ENCODE peak calls at places on chromosomes 13 and 19, in ten cellular contexts. C, Y, H, S, E, I, T, Q, N and J are unnamed samples.
A peak's percentile ranks its signal among the peaks of the same experiment; 100 is the strongest.

GRCh38 chr13:103531278-103531677 is 465.1 kb upstream of the SLC10A2 start:
- DNase-seq in C (no peak), Y (peak; percentile 20), H (no peak), S (no peak), E (no peak), I (no peak), T (no peak), Q (no peak), N (no peak), J (no peak)

GRCh38 chr13:94706854-94707399 is 5.4 kb downstream of the SOX21 start:
- DNase-seq in C (no peak), Y (no peak), H (peak; percentile 26), S (no peak), E (peak; percentile 96), I (no peak), T (no peak), Q (no peak), N (peak; percentile 15), J (no peak)

GRCh38 chr13:30443957-30444404 is 21.7 kb downstream of the UBE2L5 start:
- DNase-seq in C (no peak), Y (no peak), H (no peak), S (no peak), E (no peak), I (no peak), T (no peak), Q (no peak), N (no peak), J (peak; percentile 98)

GRCh38 chr19:6773323-6773931 is 919 bp downstream of the VAV1 start:
- DNase-seq in C (no peak), Y (no peak), H (no peak), S (no peak), E (no peak), I (no peak), T (no peak), Q (peak; percentile 41), N (no peak), J (peak; percentile 96)

GRCh38 chr13:44770951-44771350 is 194.8 kb upstream of the TSC22D1 start:
- DNase-seq in C (no peak), Y (no peak), H (no peak), S (no peak), E (no peak), I (no peak), T (no peak), Q (no peak), N (no peak), J (no peak)

GRCh38 chr19:1893791-1894190 is 8.5 kb upstream of the ABHD17A start:
- DNase-seq in C (no peak), Y (no peak), H (no peak), S (no peak), E (peak; percentile 31), I (no peak), T (no peak), Q (peak; percentile 33), N (no peak), J (no peak)

GRCh38 chr19:1009976-1010538 is 9.8 kb downstream of the GRIN3B start:
- DNase-seq in C (no peak), Y (no peak), H (no peak), S (no peak), E (no peak), I (no peak), T (no peak), Q (no peak), N (no peak), J (no peak)

GRCh38 chr13:94537740-94538630 is 58.0 kb downstream of the TGDS start:
- DNase-seq in C (peak; percentile 34), Y (no peak), H (no peak), S (no peak), E (no peak), I (no peak), T (no peak), Q (no peak), N (no peak), J (no peak)

GRCh38 chr19:49988433-49988832 is 27.5 kb upstream of the SIGLEC11 start:
- DNase-seq in C (peak; percentile 87), Y (no peak), H (no peak), S (no peak), E (no peak), I (peak; percentile 83), T (peak; percentile 70), Q (no peak), N (peak; percentile 29), J (no peak)

GRCh38 chr13:89496478-89496877 is 1825.3 kb downstream of the SLITRK5 start:
- DNase-seq in C (no peak), Y (no peak), H (peak; percentile 56), S (no peak), E (no peak), I (no peak), T (peak; percentile 34), Q (no peak), N (no peak), J (no peak)

GRCh38 chr13:60170414-60170813 is 6.7 kb upstream of the DIAPH3 start:
- DNase-seq in C (no peak), Y (no peak), H (no peak), S (no peak), E (no peak), I (no peak), T (no peak), Q (no peak), N (no peak), J (no peak)

GRCh38 chr13:80342541-80343371 is 1.8 kb upstream of the SPRY2 start:
- DNase-seq in C (peak; percentile 82), Y (peak; percentile 89), H (peak; percentile 84), S (peak; percentile 72), E (peak; percentile 90), I (peak; percentile 66), T (peak; percentile 48), Q (peak; percentile 86), N (peak; percentile 79), J (no peak)

GRCh38 chr13:75458696-75459422 is 23.1 kb downstream of the TBC1D4 start:
- DNase-seq in C (no peak), Y (no peak), H (peak; percentile 48), S (no peak), E (peak; percentile 4), I (no peak), T (no peak), Q (peak; percentile 50), N (no peak), J (no peak)

GRCh38 chr19:2084993-2085720 is 11.0 kb downstream of the MOB3A start:
- DNase-seq in C (peak; percentile 59), Y (no peak), H (peak; percentile 20), S (no peak), E (no peak), I (no peak), T (peak; percentile 27), Q (no peak), N (peak; percentile 76), J (peak; percentile 96)

GRCh38 chr19:13363235-13363634 is 143.0 kb downstream of the CACNA1A start:
- DNase-seq in C (no peak), Y (no peak), H (no peak), S (no peak), E (no peak), I (no peak), T (no peak), Q (no peak), N (no peak), J (no peak)

GRCh38 chr13:99432637-99433542 is 68.4 kb upstream of the TM9SF2 start:
- DNase-seq in C (peak; percentile 75), Y (peak; percentile 49), H (no peak), S (peak; percentile 61), E (peak; percentile 79), I (peak; percentile 73), T (peak; percentile 56), Q (peak; percentile 81), N (peak; percentile 91), J (no peak)

GRCh38 chr19:35013047-35013819 is 13.1 kb downstream of the GRAMD1A start:
- DNase-seq in C (peak; percentile 36), Y (peak; percentile 82), H (peak; percentile 94), S (peak; percentile 82), E (peak; percentile 76), I (peak; percentile 57), T (peak; percentile 19), Q (peak; percentile 89), N (peak; percentile 67), J (peak; percentile 82)

GRCh38 chr13:28657784-28658538 is 969 bp upstream of the POMP start:
- DNase-seq in C (no peak), Y (peak; percentile 22), H (peak; percentile 7), S (peak; percentile 11), E (peak; percentile 15), I (peak; percentile 58), T (no peak), Q (no peak), N (peak; percentile 56), J (peak; percentile 70)

DNA sequence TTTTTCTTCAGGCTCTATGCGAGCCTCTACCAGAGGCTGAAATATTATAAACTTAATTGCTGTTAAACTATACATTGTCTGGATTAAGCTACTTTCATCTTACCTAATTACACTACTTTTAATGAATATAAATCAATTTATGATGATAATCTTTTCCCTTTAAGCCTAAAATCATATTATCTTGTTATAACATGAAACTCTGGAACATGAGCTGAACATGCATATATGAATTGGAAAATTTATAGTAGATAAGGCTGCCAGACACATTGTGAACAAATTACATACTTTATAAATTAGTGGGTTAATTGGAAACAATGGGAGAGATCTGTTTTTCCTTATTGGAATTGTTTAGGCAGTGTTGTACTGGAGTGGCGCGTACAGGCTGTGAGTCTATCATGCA is 45.3 kb upstream of the ZDHHC20 start:
- DNase-seq in C (no peak), Y (no peak), H (peak; percentile 36), S (no peak), E (no peak), I (no peak), T (no peak), Q (no peak), N (no peak), J (no peak)
- H3K4me2 ChIP-seq in C (no peak overlapping the region), Y (no peak overlapping the region), H (no peak overlapping the region), S (no peak overlapping the region), E (no peak overlapping the region), I (no peak overlapping the region), T (no peak overlapping the region), Q (no peak overlapping the region), N (no peak overlapping the region), J (no peak overlapping the region)

GRCh38 chr13:34942732-34943674 is 933 bp downstream of the NBEA start:
- DNase-seq in C (peak; percentile 41), Y (peak; percentile 34), H (peak; percentile 69), S (peak; percentile 38), E (peak; percentile 84), I (no peak), T (no peak), Q (peak; percentile 68), N (peak; percentile 2), J (no peak)
- H3K27ac ChIP-seq in C (no peak overlapping the region), Y (no peak overlapping the region), H (peak overlapping the region; percentile 40), S (peak overlapping the region; percentile 93), E (peak overlapping the region; percentile 92), I (no peak overlapping the region), T (no peak overlapping the region), Q (no peak overlapping the region), N (no peak overlapping the region), J (no peak overlapping the region)

DNA sequence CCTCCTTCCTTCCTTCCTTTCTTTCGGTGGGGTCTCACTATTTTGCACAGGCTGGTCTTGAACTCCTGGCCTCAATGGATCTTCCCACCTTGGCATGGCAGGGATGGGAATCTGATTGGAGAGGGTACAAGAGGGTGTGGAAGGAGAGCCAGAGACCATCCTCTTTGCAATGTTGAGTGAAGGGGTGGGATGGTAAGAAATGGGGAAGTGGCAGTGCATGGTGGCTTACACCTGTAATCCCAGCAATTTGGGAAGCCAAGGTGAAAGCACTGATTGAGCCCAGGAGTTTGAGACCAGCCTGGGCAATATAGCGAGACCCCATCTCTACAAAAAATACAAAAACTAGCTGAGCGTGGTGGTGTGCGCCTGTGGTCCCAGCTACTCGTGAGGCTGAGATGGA is 5.5 kb downstream of the BLOC1S3 start:
- DNase-seq in C (no peak), Y (no peak), H (no peak), S (no peak), E (no peak), I (no peak), T (no peak), Q (no peak), N (no peak), J (no peak)
- H3K4me1 ChIP-seq in C (peaks cover 16% of the 10 kb centered on the region), Y (peaks cover 3% of the 10 kb centered on the region), H (peaks cover 8% of the 10 kb centered on the region), S (peaks cover 6% of the 10 kb centered on the region), E (peaks cover 10% of the 10 kb centered on the region), I (peaks cover 4% of the 10 kb centered on the region), T (peaks cover 9% of the 10 kb centered on the region), Q (no peaks in the 10 kb centered on the region), N (peaks cover 18% of the 10 kb centered on the region), J (peaks cover 13% of the 10 kb centered on the region)

GRCh38 chr19:43552198-43552450 is 19.1 kb downstream of the ZNF575 start:
- DNase-seq in C (no peak), Y (no peak), H (no peak), S (no peak), E (no peak), I (no peak), T (no peak), Q (no peak), N (no peak), J (no peak)
- H3K4me2 ChIP-seq in C (no peak overlapping the region), Y (no peak overlapping the region), H (no peak overlapping the region), S (no peak overlapping the region), E (no peak overlapping the region), I (no peak overlapping the region), T (no peak overlapping the region), Q (no peak overlapping the region), N (no peak overlapping the region), J (no peak overlapping the region)